ENCODE peak calls at places on chromosomes 6 and 20, in seven cellular contexts. X is pancreas, C is fibroblast of lung, J is A673, H is Karpas-422, N is heart right ventricle, T is heart left ventricle. A is an unnamed sample. For H3K36me3 and H3K9me3, the result is how much of the 10 kb centered on the place peaks cover.

GRCh38 chr6:38182426-38182825 is 362.9 kb downstream of the ZFAND3 start:
- DNase-seq in X (no peak), C (no peak), J (no peak), H (no peak), N (no peak), T (no peak), A (no peak)

GRCh38 chr6:87350516-87350915 is 5.9 kb downstream of the C6orf163 start:
- DNase-seq in X (no peak), C (peak), J (peak), H (no peak), N (no peak), T (no peak), A (no peak)

GRCh38 chr20:37095108-37095608 is 639 bp downstream of the RBL1 start:
- DNase-seq in X (no peak), C (no peak), J (no peak), H (peak), N (no peak), T (no peak), A (no peak)

GRCh38 chr20:52888096-52888495 is 84.1 kb upstream of the TSHZ2 start:
- DNase-seq in X (no peak), C (peak), J (no peak), H (no peak), N (no peak), T (no peak), A (no peak)

GRCh38 chr6:90194371-90194841 is 102.2 kb downstream of the BACH2 start:
- DNase-seq in X (no peak), C (peak), J (no peak), H (no peak), N (no peak), T (no peak), A (no peak)

GRCh38 chr6:140320081-140320798 is 945.8 kb upstream of the CITED2 start:
- DNase-seq in X (no peak), C (peak), J (no peak), H (no peak), N (no peak), T (no peak), A (no peak)

GRCh38 chr20:62020935-62021701 is 44.6 kb downstream of the TAF4 start:
- DNase-seq in X (peak), C (peak), J (no peak), H (no peak), N (peak), T (peak), A (peak)

GRCh38 chr6:34196116-34196832 is 40.4 kb upstream of the HMGA1 start:
- DNase-seq in X (peak), C (peak), J (peak), H (peak), N (peak), T (peak), A (peak)

GRCh38 chr6:3919130-3919628 is 70.0 kb downstream of the FAM50B start:
- DNase-seq in X (no peak), C (no peak), J (peak), H (no peak), N (peak), T (peak), A (peak)

GRCh38 chr6:168440520-168441433 is at the start of gene SMOC2:
- DNase-seq in X (no peak), C (no peak), J (peak), H (peak), N (peak), T (peak), A (peak)

GRCh38 chr6:142635130-142635529 is 309.8 kb downstream of the HIVEP2 start:
- DNase-seq in X (no peak), C (peak), J (no peak), H (no peak), N (no peak), T (no peak), A (no peak)

GRCh38 chr6:108030223-108030622 is 44.3 kb downstream of the OSTM1 start:
- DNase-seq in X (no peak), C (no peak), J (no peak), H (no peak), N (no peak), T (no peak), A (no peak)

GRCh38 chr6:151286192-151286591 is 46.4 kb downstream of the AKAP12 start:
- DNase-seq in X (no peak), C (peak), J (no peak), H (no peak), N (peak), T (peak), A (peak)

GRCh38 chr6:128482642-128483041 is 37.8 kb downstream of the PTPRK start:
- DNase-seq in X (no peak), C (no peak), J (no peak), H (no peak), N (no peak), T (no peak), A (no peak)

GRCh38 chr6:156017838-156018237 is 562.2 kb upstream of the NOX3 start:
- DNase-seq in X (no peak), C (peak), J (no peak), H (no peak), N (no peak), T (no peak), A (no peak)

DNA sequence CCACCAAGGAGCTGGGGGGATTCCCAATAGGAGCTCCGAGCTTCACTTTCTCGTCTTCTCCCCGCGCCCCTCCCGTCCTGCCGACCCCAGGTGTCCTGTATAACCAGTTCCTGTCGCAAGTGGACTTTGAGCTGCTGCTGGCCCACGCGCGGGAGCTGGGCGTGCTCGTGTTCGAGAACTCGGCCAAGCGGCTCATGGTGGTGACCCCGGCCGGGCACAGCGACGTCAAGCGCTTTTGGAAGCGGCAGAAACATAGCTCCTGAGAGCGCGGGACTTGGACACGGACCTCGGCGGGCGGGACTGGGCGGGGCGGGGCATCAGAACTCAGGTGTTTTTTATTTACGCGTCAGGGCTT is 340 bp upstream of the VARS2 start:
- DNase-seq in X (no peak), C (no peak), J (no peak), H (no peak), N (no peak), T (no peak), A (no peak)
- H3K36me3 ChIP-seq in X (under half), C (under half), J (under half), H (under half), N (under half), T (under half), A (under half)

DNA sequence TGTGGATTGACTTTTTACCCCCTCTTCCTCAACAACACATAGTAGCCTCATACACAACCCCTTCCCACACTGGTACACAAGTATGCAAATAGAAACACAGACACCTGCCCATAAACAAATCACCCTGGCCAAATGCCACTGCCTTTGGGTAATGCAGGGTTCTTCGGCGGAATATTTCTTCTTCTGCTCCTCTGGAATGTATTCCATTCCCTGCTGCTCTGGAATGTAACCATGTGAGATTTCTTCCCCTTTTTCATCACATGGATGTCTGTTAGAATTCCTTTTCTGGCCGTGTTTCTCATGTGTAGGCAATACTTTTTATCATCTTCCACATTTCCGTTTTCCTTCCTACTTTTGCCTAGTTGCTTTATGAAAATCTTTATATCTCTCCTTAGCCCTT is 76.1 kb upstream of the TPD52L1 start:
- DNase-seq in X (no peak), C (peak), J (no peak), H (no peak), N (no peak), T (no peak), A (no peak)
- H3K27ac ChIP-seq in X (no peak), C (no peak), J (no peak), H (no peak), N (no peak), T (no peak), A (no peak)

DNA sequence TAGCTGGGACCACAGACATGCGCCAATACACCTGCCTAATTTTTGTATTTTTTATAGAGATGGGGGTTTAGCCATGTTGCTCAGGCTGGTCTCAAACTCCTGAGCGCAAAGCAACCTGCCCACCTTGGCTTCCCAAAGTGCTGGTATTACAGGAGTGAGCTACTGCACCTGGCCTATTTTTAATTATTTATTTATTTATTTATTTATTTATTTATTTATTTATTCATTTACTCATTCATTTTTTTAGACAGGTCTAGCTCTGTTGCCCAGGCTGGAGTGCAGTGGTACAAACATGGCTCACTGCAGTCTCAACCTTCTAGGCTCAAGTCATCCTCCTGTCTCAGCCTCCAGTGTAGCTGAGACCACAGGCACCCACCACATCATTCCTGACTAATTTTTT is 434.3 kb downstream of the DOK5 start:
- DNase-seq in X (no peak), C (no peak), J (no peak), H (no peak), N (no peak), T (no peak), A (no peak)
- H3K9me3 ChIP-seq in X (under half), C (under half), J (under half), H (under half), N (under half), T (under half), A (under half)

GRCh38 chr6:31956796-31957195 is 2.0 kb downstream of the NELFE start:
- DNase-seq in X (no peak), C (no peak), J (no peak), H (no peak), N (no peak), T (no peak), A (no peak)

GRCh38 chr6:31961616-31962015 is 2.6 kb downstream of the SKIC2 start:
- DNase-seq in X (no peak), C (no peak), J (no peak), H (no peak), N (no peak), T (no peak), A (no peak)

GRCh38 chr6:31958412-31958740 is 395 bp downstream of the NELFE start:
- DNase-seq in X (no peak), C (no peak), J (no peak), H (no peak), N (no peak), T (no peak), A (no peak)

GRCh38 chr6:31954511-31954910 is 4.3 kb downstream of the NELFE start:
- DNase-seq in X (no peak), C (no peak), J (no peak), H (no peak), N (no peak), T (no peak), A (no peak)

DNA sequence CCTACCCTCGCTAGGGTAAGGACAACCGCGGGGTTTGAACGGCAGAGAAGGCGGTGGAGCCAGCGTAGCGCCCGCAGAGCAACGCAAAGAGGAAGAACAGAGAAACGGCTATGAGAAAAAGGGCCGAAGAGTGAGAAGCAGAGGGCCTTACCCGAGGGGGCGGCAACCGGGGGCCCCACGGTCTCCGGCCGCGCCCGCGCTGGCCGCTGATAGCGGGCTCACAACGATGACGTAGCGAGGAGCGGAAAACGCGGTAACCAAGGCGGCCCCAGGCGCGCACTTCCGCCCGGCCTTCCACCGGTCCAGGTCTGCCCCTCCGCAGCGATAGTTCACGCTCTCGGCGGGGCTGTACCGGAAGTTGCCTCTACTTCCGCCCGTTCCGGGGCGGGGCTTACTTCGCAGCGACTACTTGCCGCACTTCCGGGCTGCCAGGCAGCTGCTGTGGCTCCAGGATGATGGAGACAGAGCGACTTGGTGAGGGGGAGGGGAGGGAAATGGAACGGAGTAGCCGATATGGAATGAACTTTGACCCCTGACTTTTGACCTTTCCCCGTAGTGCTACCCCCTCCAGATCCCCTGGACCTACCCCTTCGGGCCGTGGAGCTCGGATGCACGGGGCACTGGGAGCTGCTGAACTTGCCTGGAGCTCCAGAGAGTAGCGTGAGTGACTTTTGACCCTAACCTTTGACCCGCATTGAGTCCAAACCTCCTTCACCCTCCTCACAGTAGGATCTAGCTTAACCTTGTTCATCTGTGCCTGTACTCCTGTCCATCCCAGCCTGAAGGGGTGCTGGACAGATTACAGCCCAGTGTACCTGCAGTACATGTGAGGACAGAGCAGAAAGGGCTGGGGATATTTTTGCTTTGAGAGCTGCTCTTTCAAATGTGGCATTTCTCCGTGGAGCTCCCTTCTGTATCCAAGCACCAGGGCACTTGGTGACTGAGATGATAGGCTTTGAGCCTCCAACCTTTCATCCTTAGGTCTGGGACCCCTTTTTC is at the start of the genes NELFE and SKIC2:
- DNase-seq in X (peak), C (peak), J (peak), H (peak), N (peak), T (peak), A (peak)
- H3K36me3 ChIP-seq in X (under half), C (under half), J (under half), H (under half), N (half or more), T (half or more), A (half or more)

DNA sequence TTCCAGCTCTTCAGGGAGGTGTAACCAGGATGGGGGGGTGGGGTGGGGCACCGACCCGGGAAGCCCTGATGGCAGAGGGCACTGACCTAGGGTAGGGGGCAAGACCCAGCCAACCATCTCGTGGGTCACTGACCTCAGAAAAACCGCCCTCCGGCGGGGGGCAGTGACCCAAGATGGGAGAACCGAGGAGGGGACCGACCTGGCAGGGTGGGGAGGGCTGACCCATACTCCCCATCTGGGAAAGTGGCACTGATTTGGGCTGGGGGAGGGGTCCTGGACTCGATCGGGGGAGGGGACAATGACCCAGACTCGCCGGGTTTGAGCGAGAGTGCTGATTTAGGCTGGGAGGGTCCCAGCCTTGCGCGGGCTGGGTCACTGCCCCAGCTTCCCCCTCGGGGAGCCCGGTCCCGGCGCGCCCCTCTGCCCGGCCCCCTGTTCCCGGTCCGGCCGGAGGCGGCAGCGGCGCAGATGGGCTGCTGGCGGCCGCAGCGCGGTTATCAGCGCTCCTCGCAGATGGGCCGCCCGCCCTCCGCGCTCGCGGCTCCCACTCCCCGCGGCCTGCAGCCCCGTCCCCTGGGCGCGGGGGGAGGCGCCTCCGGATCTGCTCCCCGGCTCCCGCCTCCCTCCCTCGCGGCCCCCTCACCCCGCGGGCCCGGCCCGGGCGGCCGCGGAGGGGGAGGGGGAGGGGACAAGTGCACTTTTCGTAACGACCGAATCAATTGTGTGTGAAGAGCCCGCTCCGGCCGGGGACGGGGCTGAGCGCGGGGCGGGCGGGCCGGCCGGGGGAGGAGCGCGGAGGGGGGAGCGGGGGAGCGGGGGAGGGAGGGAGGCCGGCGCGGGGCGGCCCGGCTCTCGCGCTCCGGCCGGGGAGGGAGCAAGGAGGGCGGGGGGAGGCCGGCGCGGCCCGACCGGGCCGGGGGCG is 2.2 kb downstream of the NOL4L start:
- DNase-seq in X (peak), C (peak), J (no peak), H (no peak), N (peak), T (no peak), A (peak)
- H3K27ac ChIP-seq in X (no peak), C (no peak), J (no peak), H (no peak), N (no peak), T (no peak), A (peak)

DNA sequence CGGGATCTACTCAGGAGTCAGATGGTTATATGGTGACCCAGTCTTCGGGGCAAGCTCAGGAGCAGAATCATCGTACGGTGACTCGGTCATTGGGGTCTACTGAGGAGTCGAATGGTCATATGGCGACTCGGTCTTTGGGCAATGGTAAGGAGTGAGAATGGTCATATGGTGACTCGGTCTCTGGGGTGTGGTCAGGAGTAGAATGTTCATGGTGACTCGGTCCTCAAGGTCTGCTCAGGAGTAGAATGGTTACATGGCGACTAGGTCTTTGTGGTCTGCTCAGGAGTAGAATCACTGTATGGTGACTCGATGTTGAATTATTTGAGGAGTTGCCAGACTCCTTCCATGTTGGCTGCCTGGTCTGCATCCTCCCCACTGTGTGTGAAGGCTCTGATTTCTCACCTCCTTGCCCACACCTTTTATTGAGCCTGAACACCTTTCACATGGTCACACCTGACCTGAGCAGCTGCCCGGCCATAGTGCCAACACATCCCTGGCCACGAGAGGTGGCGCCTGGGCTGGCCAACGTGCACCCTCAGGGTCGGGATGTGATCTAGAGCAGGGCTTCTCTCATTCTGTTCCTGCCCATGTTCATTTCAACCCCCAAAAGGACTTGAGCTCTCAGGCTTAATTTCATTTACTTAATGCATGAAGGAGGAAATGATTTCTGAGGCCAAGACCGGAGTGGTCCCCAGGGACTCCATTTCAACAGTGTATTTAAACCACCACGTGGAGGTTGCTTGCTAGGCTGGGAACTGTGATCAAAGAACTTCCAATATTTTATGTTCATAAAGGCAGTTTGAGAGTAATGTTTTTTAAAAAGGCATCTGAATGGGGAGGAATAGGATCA is 119.5 kb downstream of the PHACTR3 start:
- DNase-seq in X (no peak), C (no peak), J (peak), H (peak), N (no peak), T (no peak), A (no peak)
- H3K9me3 ChIP-seq in X (under half), C (under half), J (under half), H (under half), N (under half), T (under half), A (under half)

A was measured in left ventricle myocardium inferior.